ENCODE peak calls at places on chromosomes 13 and 19, in six cellular contexts. X, A, B, W, N and C are unnamed samples.

GRCh38 chr13:87975035-87975434 is 303.9 kb downstream of the SLITRK5 start:
- DNase-seq in X (no peak), A (no peak), B (no peak), W (no peak), N (no peak), C (no peak)

GRCh38 chr19:6425732-6426686 is 1.4 kb upstream of the KHSRP start:
- DNase-seq in X (no peak), A (peak; percentile 30), B (no peak), W (no peak), N (no peak), C (peak; percentile 26)

GRCh38 chr13:48892311-48892710 is 83.4 kb upstream of the FNDC3A start:
- DNase-seq in X (no peak), A (no peak), B (no peak), W (no peak), N (peak; percentile 92), C (no peak)

GRCh38 chr19:5222178-5222577 is 118.4 kb downstream of the PTPRS start:
- DNase-seq in X (no peak), A (no peak), B (no peak), W (no peak), N (no peak), C (no peak)

GRCh38 chr13:26707122-26708006 is 53.2 kb downstream of the GPR12 start:
- DNase-seq in X (peak; percentile 69), A (no peak), B (peak; percentile 24), W (peak; percentile 91), N (peak; percentile 58), C (peak; percentile 86)

GRCh38 chr19:19267305-19267704 is 5.8 kb downstream of the TM6SF2 start:
- DNase-seq in X (no peak), A (no peak), B (no peak), W (no peak), N (no peak), C (no peak)

GRCh38 chr19:55442372-55443044 is 592 bp downstream of the SHISA7 start:
- DNase-seq in X (no peak), A (no peak), B (no peak), W (peak; percentile 62), N (no peak), C (peak; percentile 84)

GRCh38 chr19:10033614-10034013 is 20.3 kb downstream of the RDH8 start:
- DNase-seq in X (no peak), A (no peak), B (no peak), W (no peak), N (no peak), C (no peak)

GRCh38 chr13:30038884-30039283 is 188.5 kb upstream of the UBL3 start:
- DNase-seq in X (no peak), A (no peak), B (no peak), W (no peak), N (peak; percentile 60), C (no peak)

GRCh38 chr13:46050771-46051170 is 1.8 kb downstream of the ZC3H13 start:
- DNase-seq in X (no peak), A (no peak), B (no peak), W (no peak), N (no peak), C (no peak)

GRCh38 chr19:6297202-6297601 is 17.4 kb upstream of the MLLT1 start:
- DNase-seq in X (no peak), A (no peak), B (no peak), W (no peak), N (no peak), C (no peak)

GRCh38 chr19:7916137-7916907 is 1.7 kb downstream of the TGFBR3L start:
- DNase-seq in X (peak; percentile 34), A (peak; percentile 50), B (no peak), W (peak; percentile 71), N (no peak), C (peak; percentile 90)

GRCh38 chr13:40113644-40114304 is 458.3 kb downstream of the COG6 start:
- DNase-seq in X (no peak), A (no peak), B (no peak), W (no peak), N (no peak), C (no peak)

GRCh38 chr19:41995959-41996797 is 2.1 kb upstream of the ATP1A3 start:
- DNase-seq in X (no peak), A (no peak), B (no peak), W (peak; percentile 98), N (no peak), C (peak; percentile 94)

GRCh38 chr19:53553865-53554791 is 16.2 kb downstream of the ZNF331 start:
- DNase-seq in X (peak; percentile 71), A (peak; percentile 88), B (peak; percentile 57), W (peak; percentile 78), N (peak; percentile 93), C (peak; percentile 37)

GRCh38 chr13:61286148-61286745 is 129.4 kb downstream of the PCDH20 start:
- DNase-seq in X (peak; percentile 3), A (no peak), B (no peak), W (peak; percentile 66), N (no peak), C (peak; percentile 9)

GRCh38 chr19:18437481-18438330 is at the start of gene ISYNA1:
- DNase-seq in X (peak; percentile 75), A (peak; percentile 62), B (no peak), W (peak; percentile 79), N (peak; percentile 20), C (peak; percentile 97)

GRCh38 chr13:114226699-114227323 is 7.9 kb upstream of the CDC16 start:
- DNase-seq in X (peak; percentile 89), A (peak; percentile 91), B (peak; percentile 95), W (peak; percentile 94), N (peak; percentile 79), C (peak; percentile 91)

GRCh38 chr13:20714563-20715339 is 11.3 kb downstream of the IL17D start:
- DNase-seq in X (no peak), A (no peak), B (peak; percentile 74), W (no peak), N (peak; percentile 49), C (no peak)

GRCh38 chr13:80164451-80164850 is 176.5 kb downstream of the SPRY2 start:
- DNase-seq in X (no peak), A (no peak), B (no peak), W (no peak), N (no peak), C (no peak)

GRCh38 chr19:38266981-38267597 is 2.7 kb downstream of the SPINT2 start:
- DNase-seq in X (no peak), A (peak; percentile 61), B (no peak), W (no peak), N (peak; percentile 78), C (no peak)

GRCh38 chr19:4870025-4870700 is 2.7 kb upstream of the PLIN3 start:
- DNase-seq in X (no peak), A (peak; percentile 65), B (no peak), W (peak; percentile 37), N (peak; percentile 92), C (peak; percentile 33)

DNA sequence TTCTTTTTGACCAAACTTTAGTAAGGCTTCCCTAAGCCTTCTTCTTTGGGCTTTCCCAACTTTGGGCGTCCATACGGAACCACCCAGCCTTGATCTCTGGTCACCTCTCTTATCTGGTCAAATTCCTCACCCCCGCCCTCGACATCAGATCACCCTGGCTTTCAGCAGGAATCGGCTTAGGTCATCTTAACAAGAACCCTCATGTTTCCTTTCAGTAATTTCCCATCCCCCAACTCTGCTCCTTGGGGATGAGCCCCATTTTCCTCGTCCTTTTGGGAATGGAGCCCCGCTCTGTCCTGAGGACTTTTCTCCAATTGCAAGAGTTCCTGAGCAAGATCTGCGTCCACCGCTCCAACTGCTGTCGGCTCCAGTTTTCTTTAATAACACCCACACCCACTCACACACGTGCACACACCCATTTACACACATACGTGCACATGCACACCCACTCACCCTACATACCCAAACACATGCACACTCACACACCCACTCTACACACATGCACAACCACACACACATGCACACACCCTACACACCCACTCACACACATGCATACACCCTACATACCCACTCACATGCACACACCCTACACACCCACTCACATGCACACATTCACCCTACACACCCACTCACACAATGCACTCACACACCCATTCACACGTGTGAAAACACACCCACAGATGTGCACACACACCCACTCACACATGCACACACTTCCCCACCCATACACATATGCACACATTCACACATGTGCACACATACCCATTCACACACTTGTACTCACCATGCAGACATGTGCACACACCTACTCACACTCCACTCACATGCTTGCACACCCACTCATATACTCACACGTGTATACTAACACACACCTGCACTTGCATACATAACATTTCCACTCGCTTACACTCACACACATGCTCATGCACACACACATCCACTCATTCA is 87.0 kb upstream of the TM9SF2 start:
- DNase-seq in X (no peak), A (no peak), B (no peak), W (no peak), N (no peak), C (no peak)
- H3K27me3 ChIP-seq in X (no peaks in the 10 kb centered on the region), A (no peaks in the 10 kb centered on the region), B (no peaks in the 10 kb centered on the region), W (no peaks in the 10 kb centered on the region), N (peaks cover 37% of the 10 kb centered on the region), C (no peaks in the 10 kb centered on the region)

GRCh38 chr19:50314724-50315700 is 14.2 kb downstream of the KCNC3 start:
- DNase-seq in X (peak; percentile 28), A (no peak), B (no peak), W (peak; percentile 73), N (no peak), C (peak; percentile 83)
- H3K4me3 ChIP-seq in X (peak overlapping the region; percentile 31), A (no peak overlapping the region), B (no peak overlapping the region), W (peak overlapping the region; percentile 79), N (no peak overlapping the region), C (peak overlapping the region; percentile 54)

DNA sequence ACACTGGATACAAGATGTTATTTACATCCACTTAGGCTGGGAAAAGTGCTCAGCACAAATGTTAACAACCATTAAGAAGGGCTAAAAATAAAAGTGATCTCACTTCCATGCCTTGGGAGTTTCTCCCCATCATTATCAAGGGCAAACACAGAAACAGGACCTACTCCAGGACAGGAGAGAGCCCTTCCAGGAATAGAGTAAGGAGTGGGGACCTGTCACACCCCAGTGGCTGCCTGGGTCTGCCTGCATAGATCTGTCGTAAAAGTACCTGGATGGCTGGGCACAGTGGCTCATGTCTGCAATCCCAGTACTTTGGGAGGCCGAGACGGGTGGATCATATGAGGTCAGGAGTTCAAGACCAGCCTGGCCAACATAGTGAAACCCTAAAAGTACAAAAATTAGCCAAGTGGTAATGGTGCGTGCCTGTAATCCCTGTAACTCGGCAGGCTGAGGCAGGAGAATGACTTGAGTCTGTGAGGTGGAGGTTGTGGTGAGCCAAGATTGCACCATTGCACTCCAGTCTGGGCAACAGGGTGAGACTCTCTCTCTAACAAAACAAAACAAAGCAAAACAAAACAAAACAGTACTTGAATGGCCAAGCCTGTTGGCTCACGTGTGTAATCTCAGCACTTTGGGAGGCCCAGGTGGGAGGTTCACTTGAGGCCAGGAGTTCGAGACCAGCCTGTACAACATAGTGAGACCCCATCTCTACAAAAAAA is 5.6 kb downstream of the ATP8A2 start:
- DNase-seq in X (peak; percentile 54), A (no peak), B (no peak), W (no peak), N (no peak), C (no peak)
- H3K27me3 ChIP-seq in X (peaks cover 29% of the 10 kb centered on the region), A (peaks cover 44% of the 10 kb centered on the region), B (no peaks in the 10 kb centered on the region), W (peaks cover 18% of the 10 kb centered on the region), N (peaks cover 30% of the 10 kb centered on the region), C (peaks cover 21% of the 10 kb centered on the region)

DNA sequence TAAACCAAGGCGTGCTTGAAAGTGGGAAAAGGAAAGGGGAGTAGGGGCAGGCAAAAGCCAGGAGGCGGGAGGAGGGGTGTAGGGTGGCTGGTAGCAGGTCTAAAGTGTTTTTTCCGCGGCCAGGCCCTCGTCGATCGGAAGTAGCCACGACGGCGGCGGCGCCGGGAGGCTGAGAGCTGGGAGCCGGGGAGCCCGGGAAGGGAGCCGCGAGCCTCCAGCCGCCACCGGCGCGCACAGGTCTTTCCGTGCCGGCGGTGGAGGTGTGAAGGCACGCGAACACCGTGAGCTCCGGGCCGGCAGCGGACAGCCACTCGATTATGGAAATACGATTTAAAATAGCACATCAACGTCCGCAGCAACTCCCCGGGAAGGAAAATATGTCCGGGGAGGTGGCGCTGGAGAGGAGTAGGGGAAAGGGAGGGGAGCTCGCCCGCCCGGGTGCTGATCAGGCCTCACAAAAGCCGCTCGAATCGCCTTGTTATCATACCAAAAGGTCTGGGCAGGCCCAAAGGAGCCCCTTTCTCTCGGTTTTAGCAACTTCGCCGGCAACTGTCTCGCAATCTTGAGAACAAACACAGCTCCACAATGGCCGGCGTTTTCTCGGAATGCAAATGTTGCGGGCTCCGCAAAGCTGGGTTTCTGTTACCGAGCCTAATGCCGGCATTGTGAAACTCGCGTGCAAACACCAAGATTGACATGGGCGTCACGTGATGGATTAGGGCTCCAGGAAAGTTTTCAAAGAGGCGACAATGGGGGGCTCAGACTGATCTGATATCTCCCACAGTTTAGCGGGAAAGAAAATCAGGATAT is 2.9 kb upstream of the PCDH8 start:
- DNase-seq in X (peak; percentile 73), A (peak; percentile 40), B (peak; percentile 23), W (peak; percentile 89), N (no peak), C (peak; percentile 84)
- H3K4me3 ChIP-seq in X (peak overlapping the region; percentile 39), A (peak overlapping the region; percentile 65), B (peak overlapping the region; percentile 82), W (peak overlapping the region; percentile 91), N (peak overlapping the region; percentile 51), C (peak overlapping the region; percentile 56)